ENCODE peak calls at places on chromosome 13, in nine cellular contexts. One of them, this sample, is unnamed.

GRCh38 chr13:104024416-104025170 is 958.4 kb upstream of the SLC10A2 start:
- DNase-seq in cardiac fibroblast: peak
- DNase-seq in upper lobe of right lung: no peak
- DNase-seq in gastrocnemius medialis: no peak
- DNase-seq in natural killer cell: no peak
- DNase-seq in dorsolateral prefrontal cortex: no peak
- DNase-seq in IMR-90: peak
- DNase-seq in fibroblast of pulmonary artery: peak
- DNase-seq in MCF 10A: peak
- DNase-seq in this sample: no peak

GRCh38 chr13:45623516-45624090 is 8.1 kb upstream of the ERICH6B start:
- DNase-seq in dorsolateral prefrontal cortex: no peak
- DNase-seq in fibroblast of pulmonary artery: peak
- DNase-seq in IMR-90: peak
- DNase-seq in natural killer cell: no peak
- DNase-seq in gastrocnemius medialis: no peak
- DNase-seq in upper lobe of right lung: no peak
- DNase-seq in cardiac fibroblast: peak
- DNase-seq in MCF 10A: peak
- DNase-seq in this sample: no peak

GRCh38 chr13:113050856-113051431 is 54.6 kb upstream of the F7 start:
- DNase-seq in cardiac fibroblast: no peak
- DNase-seq in MCF 10A: no peak
- DNase-seq in gastrocnemius medialis: no peak
- DNase-seq in IMR-90: no peak
- DNase-seq in fibroblast of pulmonary artery: no peak
- DNase-seq in natural killer cell: no peak
- DNase-seq in upper lobe of right lung: no peak
- DNase-seq in dorsolateral prefrontal cortex: no peak
- DNase-seq in this sample: no peak

GRCh38 chr13:100842136-100842535 is 167.5 kb upstream of the TMTC4 start:
- DNase-seq in MCF 10A: no peak
- DNase-seq in natural killer cell: no peak
- DNase-seq in cardiac fibroblast: no peak
- DNase-seq in fibroblast of pulmonary artery: no peak
- DNase-seq in dorsolateral prefrontal cortex: no peak
- DNase-seq in IMR-90: no peak
- DNase-seq in gastrocnemius medialis: no peak
- DNase-seq in upper lobe of right lung: no peak
- DNase-seq in this sample: no peak

GRCh38 chr13:58437436-58437835 is 805.9 kb downstream of the PCDH17 start:
- DNase-seq in fibroblast of pulmonary artery: no peak
- DNase-seq in gastrocnemius medialis: no peak
- DNase-seq in cardiac fibroblast: no peak
- DNase-seq in MCF 10A: no peak
- DNase-seq in natural killer cell: no peak
- DNase-seq in dorsolateral prefrontal cortex: no peak
- DNase-seq in upper lobe of right lung: no peak
- DNase-seq in IMR-90: no peak
- DNase-seq in this sample: no peak

GRCh38 chr13:97849305-97849704 is 104.2 kb upstream of the IPO5 start:
- DNase-seq in MCF 10A: peak
- DNase-seq in natural killer cell: no peak
- DNase-seq in fibroblast of pulmonary artery: peak
- DNase-seq in gastrocnemius medialis: no peak
- DNase-seq in dorsolateral prefrontal cortex: no peak
- DNase-seq in upper lobe of right lung: no peak
- DNase-seq in cardiac fibroblast: peak
- DNase-seq in IMR-90: peak
- DNase-seq in this sample: no peak

GRCh38 chr13:75129331-75129730 is 352.6 kb downstream of the TBC1D4 start:
- DNase-seq in cardiac fibroblast: no peak
- DNase-seq in MCF 10A: no peak
- DNase-seq in gastrocnemius medialis: no peak
- DNase-seq in upper lobe of right lung: no peak
- DNase-seq in dorsolateral prefrontal cortex: no peak
- DNase-seq in fibroblast of pulmonary artery: no peak
- DNase-seq in IMR-90: no peak
- DNase-seq in natural killer cell: no peak
- DNase-seq in this sample: no peak

GRCh38 chr13:98291658-98292057 is 114.6 kb upstream of the RNF113B start:
- DNase-seq in MCF 10A: no peak
- DNase-seq in gastrocnemius medialis: no peak
- DNase-seq in natural killer cell: no peak
- DNase-seq in IMR-90: no peak
- DNase-seq in fibroblast of pulmonary artery: no peak
- DNase-seq in cardiac fibroblast: peak
- DNase-seq in dorsolateral prefrontal cortex: no peak
- DNase-seq in upper lobe of right lung: no peak
- DNase-seq in this sample: no peak

GRCh38 chr13:30142502-30143211 is 164.7 kb downstream of the KATNAL1 start:
- DNase-seq in upper lobe of right lung: no peak
- DNase-seq in dorsolateral prefrontal cortex: no peak
- DNase-seq in natural killer cell: no peak
- DNase-seq in gastrocnemius medialis: peak
- DNase-seq in IMR-90: peak
- DNase-seq in fibroblast of pulmonary artery: peak
- DNase-seq in cardiac fibroblast: peak
- DNase-seq in MCF 10A: peak
- DNase-seq in this sample: peak

GRCh38 chr13:45564108-45564507 is 51.4 kb downstream of the ERICH6B start:
- DNase-seq in cardiac fibroblast: peak
- DNase-seq in gastrocnemius medialis: no peak
- DNase-seq in upper lobe of right lung: no peak
- DNase-seq in natural killer cell: no peak
- DNase-seq in fibroblast of pulmonary artery: peak
- DNase-seq in MCF 10A: peak
- DNase-seq in dorsolateral prefrontal cortex: no peak
- DNase-seq in IMR-90: peak
- DNase-seq in this sample: no peak

DNA sequence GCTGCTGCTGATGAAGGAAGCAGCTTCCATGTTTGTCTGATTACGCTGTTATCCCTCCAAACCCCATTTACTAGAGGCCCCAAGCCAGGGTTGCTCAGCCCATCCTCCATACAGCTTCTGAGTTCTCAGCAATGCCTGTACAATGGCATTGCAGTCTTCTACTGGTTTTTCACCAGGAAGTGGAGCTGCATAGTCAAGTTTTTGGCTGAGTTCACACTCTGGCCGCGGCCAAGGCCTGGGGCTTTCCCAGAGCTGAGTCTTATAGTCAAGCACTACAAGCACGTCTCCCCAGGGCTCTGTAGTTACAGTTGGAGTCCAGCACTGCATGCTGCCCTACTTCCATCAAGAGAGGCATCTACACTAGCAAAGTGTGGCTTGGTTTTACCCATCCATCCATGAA is 182.5 kb downstream of the POU4F1 start:
- DNase-seq in cardiac fibroblast: no peak
- DNase-seq in natural killer cell: no peak
- DNase-seq in fibroblast of pulmonary artery: no peak
- DNase-seq in IMR-90: no peak
- DNase-seq in dorsolateral prefrontal cortex: no peak
- DNase-seq in MCF 10A: peak
- DNase-seq in gastrocnemius medialis: no peak
- DNase-seq in upper lobe of right lung: no peak
- DNase-seq in this sample: no peak
- TF ChIP-seq CTCF in cardiac fibroblast: no peak
- TF ChIP-seq CTCF in natural killer cell: no peak
- TF ChIP-seq CTCF in fibroblast of pulmonary artery: no peak
- TF ChIP-seq CTCF in IMR-90: no peak
- TF ChIP-seq CTCF in dorsolateral prefrontal cortex: no peak
- TF ChIP-seq CTCF in MCF 10A: no peak
- TF ChIP-seq CTCF in gastrocnemius medialis: no peak
- TF ChIP-seq CTCF in upper lobe of right lung: no peak
- TF ChIP-seq CTCF in this sample: no peak

DNA sequence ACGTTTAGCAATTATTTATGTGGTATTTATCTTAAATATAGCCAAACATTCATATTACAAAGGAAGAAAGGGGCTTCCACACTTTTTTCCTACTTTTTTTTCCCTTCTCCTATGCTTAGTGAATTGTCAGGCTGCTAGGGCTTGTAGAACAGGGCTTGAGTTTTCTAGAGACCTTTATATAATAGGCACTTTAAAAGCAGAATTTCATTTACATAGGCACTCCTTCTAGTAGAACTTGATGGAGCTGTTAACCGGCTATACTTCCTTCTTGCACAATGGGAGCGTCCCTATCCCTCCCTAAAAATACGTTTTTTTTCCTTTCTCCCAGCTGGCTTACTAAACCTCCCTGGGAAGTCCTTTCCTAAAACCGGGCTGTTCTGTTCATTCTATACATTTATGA is 1.1 kb downstream of the TRIM13 start:
- DNase-seq in IMR-90: no peak
- DNase-seq in MCF 10A: peak
- DNase-seq in upper lobe of right lung: no peak
- DNase-seq in cardiac fibroblast: no peak
- DNase-seq in gastrocnemius medialis: no peak
- DNase-seq in fibroblast of pulmonary artery: no peak
- DNase-seq in natural killer cell: no peak
- DNase-seq in dorsolateral prefrontal cortex: no peak
- DNase-seq in this sample: no peak
- TF ChIP-seq CTCF in IMR-90: no peak
- TF ChIP-seq CTCF in MCF 10A: no peak
- TF ChIP-seq CTCF in upper lobe of right lung: no peak
- TF ChIP-seq CTCF in cardiac fibroblast: no peak
- TF ChIP-seq CTCF in gastrocnemius medialis: no peak
- TF ChIP-seq CTCF in fibroblast of pulmonary artery: no peak
- TF ChIP-seq CTCF in natural killer cell: no peak
- TF ChIP-seq CTCF in dorsolateral prefrontal cortex: no peak
- TF ChIP-seq CTCF in this sample: no peak

DNA sequence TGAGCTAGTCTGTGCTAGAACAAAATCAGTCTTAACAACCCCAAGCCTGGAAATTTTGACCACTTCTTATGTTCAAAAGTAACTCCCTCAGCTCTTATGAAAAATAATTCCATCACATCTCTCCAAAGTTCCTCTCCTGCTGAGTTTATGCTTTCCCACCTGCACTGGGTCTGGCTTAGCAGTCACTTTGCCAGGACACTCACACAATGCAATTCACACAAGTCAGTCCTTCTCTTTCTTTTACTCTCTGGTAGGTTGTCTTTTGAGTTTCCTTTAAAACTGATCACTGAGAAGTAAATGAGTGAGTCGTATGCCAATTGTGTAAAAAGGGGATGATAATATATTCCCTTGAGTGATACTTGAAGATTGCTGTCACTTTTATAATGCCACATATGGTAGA is 92.5 kb downstream of the ENOX1 start:
- DNase-seq in fibroblast of pulmonary artery: no peak
- DNase-seq in dorsolateral prefrontal cortex: no peak
- DNase-seq in IMR-90: no peak
- DNase-seq in MCF 10A: no peak
- DNase-seq in gastrocnemius medialis: no peak
- DNase-seq in upper lobe of right lung: no peak
- DNase-seq in natural killer cell: no peak
- DNase-seq in cardiac fibroblast: no peak
- DNase-seq in this sample: no peak
- TF ChIP-seq CTCF in fibroblast of pulmonary artery: no peak
- TF ChIP-seq CTCF in dorsolateral prefrontal cortex: no peak
- TF ChIP-seq CTCF in IMR-90: no peak
- TF ChIP-seq CTCF in MCF 10A: no peak
- TF ChIP-seq CTCF in gastrocnemius medialis: no peak
- TF ChIP-seq CTCF in upper lobe of right lung: no peak
- TF ChIP-seq CTCF in natural killer cell: no peak
- TF ChIP-seq CTCF in cardiac fibroblast: no peak
- TF ChIP-seq CTCF in this sample: no peak

DNA sequence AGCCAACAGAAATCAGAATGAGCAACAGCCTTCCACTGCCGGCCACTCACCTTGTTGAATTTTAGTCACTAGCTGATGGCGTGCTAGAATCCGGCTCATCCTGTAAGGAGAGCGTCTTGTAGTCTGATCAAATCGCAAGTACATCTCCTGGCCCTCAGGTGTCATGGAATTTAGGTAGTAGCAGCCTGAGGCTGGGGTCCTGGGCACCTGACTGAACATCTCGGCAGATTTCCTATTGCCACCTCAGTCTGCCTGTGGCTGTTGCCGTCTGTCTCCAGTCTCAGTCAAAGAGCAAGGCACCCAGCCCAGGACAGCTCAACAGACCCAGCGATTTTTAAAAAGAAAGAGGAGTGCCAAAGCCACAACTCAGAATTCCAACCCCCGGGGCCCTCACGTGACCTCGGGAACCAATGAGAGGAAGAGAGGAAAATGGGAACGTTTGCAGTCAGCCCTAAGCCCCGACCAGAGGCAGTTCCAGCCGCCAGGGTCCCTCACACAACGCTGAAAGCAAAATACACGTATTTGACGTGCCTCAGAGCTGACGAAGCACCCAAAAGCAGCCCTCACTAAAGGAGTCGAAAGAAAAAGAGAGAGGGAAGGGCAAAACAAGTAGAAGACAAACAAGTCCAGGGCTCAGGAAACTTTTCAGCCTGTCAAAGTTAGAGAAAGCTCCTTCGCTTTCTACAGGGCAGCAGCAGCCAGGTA is at the start of gene STARD13:
- DNase-seq in IMR-90: peak
- DNase-seq in cardiac fibroblast: peak
- DNase-seq in natural killer cell: no peak
- DNase-seq in dorsolateral prefrontal cortex: peak
- DNase-seq in MCF 10A: peak
- DNase-seq in upper lobe of right lung: peak
- DNase-seq in gastrocnemius medialis: peak
- DNase-seq in fibroblast of pulmonary artery: peak
- DNase-seq in this sample: peak
- TF ChIP-seq CTCF in IMR-90: peak
- TF ChIP-seq CTCF in cardiac fibroblast: peak
- TF ChIP-seq CTCF in natural killer cell: no peak
- TF ChIP-seq CTCF in dorsolateral prefrontal cortex: peak
- TF ChIP-seq CTCF in MCF 10A: peak
- TF ChIP-seq CTCF in upper lobe of right lung: peak
- TF ChIP-seq CTCF in gastrocnemius medialis: peak
- TF ChIP-seq CTCF in fibroblast of pulmonary artery: peak
- TF ChIP-seq CTCF in this sample: no peak

GRCh38 chr13:78586706-78587105 is 16.6 kb downstream of the POU4F1 start:
- DNase-seq in IMR-90: no peak
- DNase-seq in upper lobe of right lung: no peak
- DNase-seq in dorsolateral prefrontal cortex: no peak
- DNase-seq in natural killer cell: no peak
- DNase-seq in gastrocnemius medialis: no peak
- DNase-seq in cardiac fibroblast: no peak
- DNase-seq in fibroblast of pulmonary artery: no peak
- DNase-seq in MCF 10A: no peak
- DNase-seq in this sample: no peak
- TF ChIP-seq CTCF in IMR-90: no peak
- TF ChIP-seq CTCF in upper lobe of right lung: no peak
- TF ChIP-seq CTCF in dorsolateral prefrontal cortex: no peak
- TF ChIP-seq CTCF in natural killer cell: no peak
- TF ChIP-seq CTCF in gastrocnemius medialis: no peak
- TF ChIP-seq CTCF in cardiac fibroblast: peak
- TF ChIP-seq CTCF in fibroblast of pulmonary artery: peak
- TF ChIP-seq CTCF in MCF 10A: peak
- TF ChIP-seq CTCF in this sample: no peak

GRCh38 chr13:33373624-33374023 is 88.1 kb upstream of the STARD13 start:
- DNase-seq in gastrocnemius medialis: no peak
- DNase-seq in MCF 10A: no peak
- DNase-seq in fibroblast of pulmonary artery: no peak
- DNase-seq in IMR-90: no peak
- DNase-seq in dorsolateral prefrontal cortex: no peak
- DNase-seq in cardiac fibroblast: no peak
- DNase-seq in upper lobe of right lung: no peak
- DNase-seq in natural killer cell: no peak
- DNase-seq in this sample: no peak
- TF ChIP-seq CTCF in gastrocnemius medialis: no peak
- TF ChIP-seq CTCF in MCF 10A: no peak
- TF ChIP-seq CTCF in fibroblast of pulmonary artery: peak
- TF ChIP-seq CTCF in IMR-90: peak
- TF ChIP-seq CTCF in dorsolateral prefrontal cortex: no peak
- TF ChIP-seq CTCF in cardiac fibroblast: peak
- TF ChIP-seq CTCF in upper lobe of right lung: no peak
- TF ChIP-seq CTCF in natural killer cell: no peak
- TF ChIP-seq CTCF in this sample: no peak

This sample was measured in Calu3.